ENCODE peak calls at places on chromosomes 7 and 10, in six cellular contexts. B is uterus, S is GM06990, L is OCI-LY7, P is H7, W is fibroblast of lung. A is an unnamed sample.

GRCh38 chr7:36076073-36076472 is 77.0 kb upstream of the EEPD1 start:
- DNase-seq in B (no peak), W (no peak), L (no peak), P (no peak), S (no peak), A (no peak)

GRCh38 chr7:23600251-23600650 is 3.1 kb downstream of the CCDC126 start:
- DNase-seq in L (no peak), W (no peak), B (no peak), S (no peak), P (no peak), A (no peak)

GRCh38 chr7:1811850-1812692 is 142.0 kb downstream of the ELFN1 start:
- DNase-seq in B (no peak), S (no peak), W (no peak), L (peak; percentile 18), P (peak; percentile 94), A (no peak)

GRCh38 chr10:130232361-130233360 is 96.5 kb downstream of the GLRX3 start:
- DNase-seq in W (no peak), S (no peak), P (no peak), L (no peak), B (no peak), A (no peak)

GRCh38 chr10:26939957-26940354 is 79.2 kb upstream of the ABI1 start:
- DNase-seq in W (no peak), S (no peak), P (no peak), B (no peak), L (no peak), A (no peak)

GRCh38 chr10:97499561-97500296 is 1.0 kb downstream of the UBTD1 start:
- DNase-seq in W (peak; percentile 78), P (no peak), B (peak; percentile 77), L (no peak), S (no peak), A (peak; percentile 67)

GRCh38 chr10:35426657-35427056 is 90.3 kb downstream of the CCNY start:
- DNase-seq in P (no peak), W (no peak), L (no peak), S (no peak), B (peak; percentile 1), A (no peak)

GRCh38 chr10:113718974-113719822 is 32.3 kb upstream of the PLEKHS1 start:
- DNase-seq in B (no peak), L (no peak), P (no peak), S (no peak), W (no peak), A (no peak)

GRCh38 chr7:56092789-56093531 is at the start of gene PHKG1:
- DNase-seq in L (no peak), S (no peak), W (peak; percentile 91), B (peak; percentile 75), P (peak; percentile 81), A (peak; percentile 81)

GRCh38 chr7:46220066-46220630 is 299.1 kb upstream of the IGFBP3 start:
- DNase-seq in B (no peak), P (no peak), L (no peak), W (no peak), S (no peak), A (no peak)

GRCh38 chr7:138525757-138526156 is 65.7 kb downstream of the TRIM24 start:
- DNase-seq in P (no peak), L (no peak), S (no peak), B (no peak), W (no peak), A (no peak)

GRCh38 chr7:138524259-138524658 is 64.2 kb downstream of the TRIM24 start:
- DNase-seq in B (no peak), W (no peak), S (no peak), L (no peak), P (no peak), A (no peak)

GRCh38 chr7:138521837-138522461 is 61.9 kb downstream of the TRIM24 start:
- DNase-seq in L (no peak), S (no peak), P (no peak), B (no peak), W (no peak), A (no peak)

GRCh38 chr7:138527746-138528223 is 67.7 kb downstream of the TRIM24 start:
- DNase-seq in B (no peak), W (peak; percentile 35), L (peak; percentile 40), P (no peak), S (no peak), A (peak; percentile 23)
- H3K4me3 ChIP-seq in B (no peak overlapping the region), W (no peak overlapping the region), L (no peak overlapping the region), P (no peak overlapping the region), S (no peak overlapping the region), A (no peak overlapping the region)

GRCh38 chr10:44977287-44978212 is 1.1 kb downstream of the DEPP1 start:
- DNase-seq in B (peak; percentile 52), S (no peak), P (no peak), W (no peak), L (no peak), A (no peak)
- H3K4me3 ChIP-seq in B (peak overlapping the region; percentile 66), S (no peak overlapping the region), P (no peak overlapping the region), W (peak overlapping the region; percentile 85), L (no peak overlapping the region), A (peak overlapping the region; percentile 49)

DNA sequence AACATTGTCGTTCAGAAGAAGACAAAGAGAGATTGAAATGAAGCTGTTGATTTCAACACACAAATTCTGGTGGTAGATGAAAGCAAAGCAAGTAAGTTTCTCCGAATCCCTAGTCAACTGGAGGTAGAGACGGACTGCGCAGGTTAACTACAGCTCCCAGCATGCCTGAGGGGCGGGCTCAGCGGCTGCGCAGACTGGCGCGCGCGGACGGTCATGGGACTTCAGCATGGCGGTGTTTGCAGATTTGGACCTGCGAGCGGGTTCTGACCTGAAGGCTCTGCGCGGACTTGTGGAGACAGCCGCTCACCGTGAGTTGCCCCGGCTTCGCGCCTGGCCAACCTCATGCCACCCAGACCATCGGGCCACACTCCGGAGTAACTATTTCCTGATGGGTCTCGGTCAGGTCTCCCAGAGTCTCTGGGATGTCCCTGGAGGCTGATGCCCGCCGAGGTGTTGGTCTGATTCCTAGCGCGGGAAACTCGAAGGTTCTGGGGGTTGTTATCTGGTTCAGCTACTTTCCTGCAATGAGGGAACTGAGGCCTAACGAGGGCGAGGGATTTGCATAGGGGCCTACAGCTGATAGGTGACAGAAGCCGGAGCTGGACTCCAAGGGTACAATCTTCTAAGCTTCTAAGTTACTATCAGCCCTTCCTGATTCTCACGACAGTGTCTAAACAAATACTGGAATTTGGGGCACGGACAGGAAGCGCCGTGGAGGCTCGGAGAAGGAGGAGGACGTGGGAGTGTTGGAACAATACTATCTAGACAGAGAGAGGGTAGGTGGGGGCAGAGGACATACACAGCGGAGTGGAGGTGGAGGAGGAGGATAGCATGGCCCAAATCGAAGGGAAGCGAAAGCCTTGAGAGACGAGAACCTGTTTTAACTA is at the start of gene RPP30:
- DNase-seq in L (peak; percentile 79), B (peak; percentile 76), W (peak; percentile 78), S (peak; percentile 88), P (peak; percentile 83), A (peak; percentile 81)
- H3K4me3 ChIP-seq in L (peak within 1 kb of the TSS; percentile 89), B (peak within 1 kb of the TSS; percentile 95), W (peak within 1 kb of the TSS; percentile 90), S (peak within 1 kb of the TSS; percentile 95), P (peak within 1 kb of the TSS; percentile 85), A (peak within 1 kb of the TSS; percentile 88)

GRCh38 chr7:127770870-127771269 is 118.9 kb downstream of the SND1 start:
- DNase-seq in L (no peak), W (peak; percentile 44), S (no peak), P (no peak), B (no peak), A (peak; percentile 56)
- H3K4me3 ChIP-seq in L (no peak overlapping the region), W (no peak overlapping the region), S (no peak overlapping the region), P (no peak overlapping the region), B (no peak overlapping the region), A (no peak overlapping the region)

DNA sequence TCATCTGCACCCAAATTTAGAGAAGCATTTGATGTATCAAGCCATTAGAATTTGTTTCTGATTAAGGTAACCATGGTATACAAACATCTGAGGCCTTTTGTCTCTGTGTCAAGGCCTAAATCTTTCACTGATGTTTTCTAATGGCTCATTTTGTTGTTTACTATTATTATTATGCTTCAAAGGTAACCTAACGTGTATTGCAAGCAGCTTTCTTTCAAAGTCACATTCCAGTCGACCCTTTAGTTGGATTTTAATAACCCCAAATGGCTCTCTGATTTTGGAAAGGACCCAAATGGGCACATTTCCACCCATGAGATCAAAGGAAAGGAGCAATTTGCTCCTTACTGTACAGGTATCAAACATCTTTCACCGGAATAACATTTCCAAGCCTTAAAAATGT is 46.7 kb upstream of the WNT16 start:
- DNase-seq in B (no peak), P (no peak), L (no peak), W (no peak), S (no peak), A (no peak)
- H3K4me3 ChIP-seq in B (no peak overlapping the region), P (no peak overlapping the region), L (no peak overlapping the region), W (no peak overlapping the region), S (no peak overlapping the region), A (no peak overlapping the region)

GRCh38 chr7:15463801-15464761 is 97.7 kb downstream of the AGMO start:
- DNase-seq in L (no peak), B (no peak), S (no peak), P (no peak), W (peak; percentile 58), A (peak; percentile 19)
- H3K4me3 ChIP-seq in L (no peak overlapping the region), B (no peak overlapping the region), S (no peak overlapping the region), P (no peak overlapping the region), W (no peak overlapping the region), A (no peak overlapping the region)

DNA sequence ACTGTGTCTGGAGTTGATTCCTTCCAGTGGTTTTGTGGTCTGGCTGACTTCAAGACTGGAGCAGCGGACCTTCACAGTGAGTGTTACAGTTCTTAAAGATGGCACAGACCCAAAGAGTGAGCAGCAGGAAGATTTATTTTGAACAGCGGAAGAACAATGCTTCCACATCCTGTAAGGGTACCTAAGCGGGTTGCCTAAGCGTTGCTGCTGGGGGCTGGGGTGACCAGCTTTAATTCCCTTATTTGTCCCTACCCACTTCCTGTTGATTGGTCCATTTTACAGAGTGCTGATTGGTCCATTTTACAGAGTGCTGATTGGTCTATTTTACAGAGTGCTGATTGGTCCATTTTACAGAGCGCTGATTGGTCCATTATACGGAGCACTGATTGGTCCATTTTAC is 13.2 kb downstream of the AKR1B15 start:
- DNase-seq in B (no peak), S (no peak), L (no peak), P (no peak), W (peak; percentile 61), A (peak; percentile 20)
- H3K4me3 ChIP-seq in B (no peak overlapping the region), S (no peak overlapping the region), L (no peak overlapping the region), P (no peak overlapping the region), W (no peak overlapping the region), A (no peak overlapping the region)